ENCODE peak calls at places on chromosome 19, in four cellular contexts. T is K562, Y is GM12878, W is HepG2. B is an unnamed sample.

GRCh38 chr19:50898018-50898417 is 13.2 kb downstream of the KLK4 start:
- DNase-seq in T (no peak), Y (no peak), W (no peak), B (no peak)

GRCh38 chr19:8567522-8568172 is 9.6 kb downstream of the MYO1F start:
- DNase-seq in W (no peak), Y (no peak), T (no peak), B (no peak)

GRCh38 chr19:45182758-45183157 is 4.2 kb downstream of the BLOC1S3 start:
- DNase-seq in W (no peak), T (peak), Y (no peak), B (no peak)

GRCh38 chr19:45922281-45922680 is 7.7 kb upstream of the NANOS2 start:
- DNase-seq in Y (no peak), T (no peak), W (peak), B (peak)

GRCh38 chr19:45444318-45445041 is 20.8 kb upstream of the ERCC1 start:
- DNase-seq in Y (no peak), T (peak), W (peak), B (peak)

GRCh38 chr19:28435551-28436261 is 777.2 kb downstream of the UQCRFS1 start:
- DNase-seq in T (no peak), W (no peak), Y (no peak), B (no peak)

GRCh38 chr19:48113190-48113917 is 2.7 kb upstream of the PLA2G4C start:
- DNase-seq in W (no peak), Y (no peak), T (no peak), B (no peak)

GRCh38 chr19:47240996-47241918 is 10.3 kb upstream of the BBC3 start:
- DNase-seq in W (peak), Y (no peak), T (peak), B (peak)

GRCh38 chr19:18809149-18809978 is 18.3 kb upstream of the COMP start:
- DNase-seq in W (no peak), T (no peak), Y (no peak), B (no peak)

GRCh38 chr19:18399008-18399407 is 1.6 kb upstream of the LRRC25 start:
- DNase-seq in W (no peak), T (no peak), Y (no peak), B (no peak)

GRCh38 chr19:46786236-46787039 is 2.0 kb downstream of the SLC1A5 start:
- DNase-seq in Y (no peak), T (peak), W (peak), B (peak)

GRCh38 chr19:7400815-7401214 is 52.1 kb downstream of the ARHGEF18 start:
- DNase-seq in W (no peak), T (no peak), Y (no peak), B (no peak)

GRCh38 chr19:19615086-19615485 is 3.4 kb downstream of the PBX4 start:
- DNase-seq in Y (no peak), T (no peak), W (no peak), B (peak)

GRCh38 chr19:6261883-6262282 is 17.9 kb downstream of the MLLT1 start:
- DNase-seq in W (no peak), T (no peak), Y (no peak), B (no peak)

GRCh38 chr19:49363265-49364082 is at the start of gene DKKL1:
- DNase-seq in Y (peak), W (peak), T (peak), B (peak)

GRCh38 chr19:29003641-29004409 is 209.1 kb downstream of the UQCRFS1 start:
- DNase-seq in Y (no peak), W (no peak), T (no peak), B (no peak)

GRCh38 chr19:13918726-13919411 is 12.9 kb downstream of the CC2D1A start:
- DNase-seq in T (no peak), W (no peak), Y (no peak), B (no peak)

GRCh38 chr19:57558525-57558924 is 1.1 kb downstream of the ZNF550 start:
- DNase-seq in W (peak), Y (no peak), T (no peak), B (no peak)

GRCh38 chr19:3966051-3967017 is 4.6 kb downstream of the DAPK3 start:
- DNase-seq in W (no peak), Y (no peak), T (no peak), B (no peak)

GRCh38 chr19:12629215-12629614 is 18.5 kb downstream of the ZNF791 start:
- DNase-seq in Y (no peak), T (no peak), W (no peak), B (no peak)

GRCh38 chr19:7789447-7789846 is 26.4 kb downstream of the CLEC4M start:
- DNase-seq in T (peak), W (no peak), Y (no peak), B (no peak)

GRCh38 chr19:48798937-48799336 is 11.9 kb downstream of the BCAT2 start:
- DNase-seq in W (no peak), Y (peak), T (no peak), B (no peak)

GRCh38 chr19:48752511-48753365 is at the start of gene FUT1:
- DNase-seq in W (no peak), T (peak), Y (no peak), B (no peak)

GRCh38 chr19:48341515-48342413 is 16.4 kb downstream of the EMP3 start:
- DNase-seq in Y (no peak), T (peak), W (no peak), B (no peak)

GRCh38 chr19:55546822-55547614 is 1.7 kb upstream of the SBK3 start:
- DNase-seq in T (peak), Y (no peak), W (peak), B (no peak)

GRCh38 chr19:49581007-49581508 is at the start of gene PRRG2:
- DNase-seq in W (no peak), Y (no peak), T (peak), B (no peak)

GRCh38 chr19:48552406-48553322 is 692 bp downstream of the SULT2B1 start:
- DNase-seq in W (no peak), T (no peak), Y (no peak), B (no peak)

GRCh38 chr19:56838930-56839664 is 1.4 kb downstream of the PEG3 start:
- DNase-seq in W (peak), T (no peak), Y (no peak), B (peak)

GRCh38 chr19:18440421-18440877 is 2.5 kb upstream of the ISYNA1 start:
- DNase-seq in Y (no peak), T (no peak), W (peak), B (no peak)

GRCh38 chr19:45265375-45265774 is 14.3 kb downstream of the MARK4 start:
- DNase-seq in W (no peak), T (no peak), Y (no peak), B (no peak)

DNA sequence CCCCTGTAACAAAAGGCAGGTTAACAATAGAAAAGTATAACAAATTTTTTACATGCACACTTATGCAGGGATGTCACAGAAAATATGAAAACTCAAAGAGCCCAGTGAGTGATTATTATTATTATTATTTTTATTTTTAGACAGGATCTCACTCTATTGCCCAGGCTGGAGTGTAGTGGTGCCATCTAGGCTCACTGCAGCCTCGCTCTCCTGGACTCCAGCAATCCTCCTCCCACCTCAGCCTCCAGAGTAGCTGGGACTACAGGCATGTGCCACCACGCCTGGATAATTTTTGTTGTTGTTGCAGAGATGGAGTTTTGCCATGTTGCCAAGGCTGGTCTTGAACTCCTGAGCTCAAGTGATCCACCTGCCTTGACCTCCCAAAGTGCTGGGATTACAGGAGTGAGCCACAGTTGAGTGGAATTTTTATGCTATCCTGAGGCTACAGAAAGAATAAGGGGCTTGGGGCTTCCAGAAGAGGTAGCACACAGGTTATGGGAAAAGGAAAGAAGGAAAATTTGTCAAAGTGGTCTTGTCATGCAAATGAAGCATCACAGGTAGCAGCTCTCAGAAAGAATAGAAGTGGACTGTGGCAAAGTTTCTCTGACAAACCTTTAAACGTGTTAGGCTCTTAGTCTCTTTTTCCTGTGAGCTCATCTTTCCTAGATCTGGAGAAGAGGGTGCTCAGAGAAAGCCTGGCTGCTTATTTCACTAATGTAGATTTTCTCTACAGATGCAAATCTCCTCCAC is 87.7 kb upstream of the LSM14A start:
- DNase-seq in Y (no peak), W (no peak), T (no peak), B (no peak)
- TF ChIP-seq POLR2AphosphoS2 in Y (no peak), W (no peak), T (no peak), B (no peak)

DNA sequence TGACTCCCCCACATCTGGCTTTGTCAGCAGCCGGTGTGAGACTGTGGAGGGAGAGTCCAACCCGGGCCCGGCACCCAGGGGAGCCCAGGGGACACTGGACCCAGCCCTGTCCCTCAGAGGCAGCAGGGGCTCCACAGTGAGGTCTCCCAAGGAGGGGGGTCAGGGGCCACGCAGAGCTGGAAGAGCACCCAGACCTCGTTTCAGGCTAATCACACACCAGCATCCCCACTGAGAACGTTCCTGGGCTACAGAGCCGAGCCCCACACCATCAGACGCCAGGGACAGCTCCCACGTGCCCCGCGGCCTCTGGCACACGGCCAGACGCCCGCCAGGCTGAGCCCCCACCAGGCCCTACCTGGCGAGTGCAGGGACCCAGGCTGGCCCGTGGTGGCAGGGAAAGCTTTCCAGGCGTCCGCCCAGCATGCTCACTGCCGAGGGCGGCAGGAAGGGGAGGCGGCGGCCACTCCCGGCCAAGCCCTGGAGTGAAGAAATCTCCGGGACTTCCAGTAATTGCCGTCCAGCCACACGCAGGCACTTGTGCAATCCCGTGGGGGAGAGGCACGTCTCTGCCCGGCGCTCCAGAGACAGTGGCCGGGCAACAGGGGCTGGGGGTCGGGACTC is 19.2 kb downstream of the SBNO2 start:
- DNase-seq in T (no peak), W (peak), Y (no peak), B (peak)
- TF ChIP-seq EP300 in T (no peak), W (no peak), Y (no peak), B (peak)

GRCh38 chr19:53647350-53647749 is 15.6 kb downstream of the DPRX start:
- DNase-seq in T (no peak), Y (no peak), W (no peak), B (no peak)

GRCh38 chr19:53644061-53644816 is 12.4 kb downstream of the DPRX start:
- DNase-seq in Y (no peak), T (no peak), W (no peak), B (no peak)

GRCh38 chr19:53639471-53639870 is 7.7 kb downstream of the DPRX start:
- DNase-seq in W (no peak), Y (no peak), T (no peak), B (no peak)

GRCh38 chr19:53646144-53646543 is 14.3 kb downstream of the DPRX start:
- DNase-seq in T (no peak), Y (no peak), W (no peak), B (no peak)

DNA sequence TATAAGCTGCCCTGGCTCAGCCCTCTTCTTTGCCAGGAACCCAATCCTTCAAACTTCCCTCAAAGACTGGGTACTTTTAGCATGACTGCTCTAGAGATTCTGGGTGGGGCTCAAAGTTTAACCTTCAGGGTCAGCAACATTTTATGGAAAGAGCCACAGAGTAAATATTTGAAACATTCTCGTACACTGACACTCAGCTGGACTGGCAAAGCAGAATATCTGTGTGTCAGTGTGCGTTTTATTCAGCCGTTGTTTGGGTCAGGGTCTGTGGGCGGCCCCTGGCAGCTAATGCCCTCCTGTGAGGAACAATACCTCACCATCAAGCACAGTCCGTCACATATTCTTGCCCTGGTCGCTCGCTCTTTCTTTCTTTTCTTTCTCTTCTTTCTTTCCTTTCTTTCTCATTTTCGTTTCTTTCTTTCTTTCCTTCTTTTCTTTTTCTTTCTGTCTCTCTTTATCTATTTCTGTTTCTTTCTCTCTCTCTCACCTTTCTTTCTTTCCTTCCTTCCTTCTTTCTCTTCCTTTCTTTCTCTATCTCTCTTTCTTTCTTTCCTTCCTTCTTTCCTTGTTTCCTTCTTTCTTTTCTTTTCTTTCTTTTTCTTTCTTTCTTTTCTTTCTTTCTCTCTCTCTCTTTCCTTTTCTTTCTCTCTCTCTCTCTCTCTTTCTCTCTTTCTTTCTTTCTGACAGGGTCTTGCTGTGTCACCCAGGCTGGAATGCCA is 10.7 kb downstream of the DPRX start:
- DNase-seq in Y (no peak), W (peak), T (no peak), B (no peak)
- TF ChIP-seq POLR2AphosphoS2 in Y (no peak), W (no peak), T (no peak), B (no peak)

DNA sequence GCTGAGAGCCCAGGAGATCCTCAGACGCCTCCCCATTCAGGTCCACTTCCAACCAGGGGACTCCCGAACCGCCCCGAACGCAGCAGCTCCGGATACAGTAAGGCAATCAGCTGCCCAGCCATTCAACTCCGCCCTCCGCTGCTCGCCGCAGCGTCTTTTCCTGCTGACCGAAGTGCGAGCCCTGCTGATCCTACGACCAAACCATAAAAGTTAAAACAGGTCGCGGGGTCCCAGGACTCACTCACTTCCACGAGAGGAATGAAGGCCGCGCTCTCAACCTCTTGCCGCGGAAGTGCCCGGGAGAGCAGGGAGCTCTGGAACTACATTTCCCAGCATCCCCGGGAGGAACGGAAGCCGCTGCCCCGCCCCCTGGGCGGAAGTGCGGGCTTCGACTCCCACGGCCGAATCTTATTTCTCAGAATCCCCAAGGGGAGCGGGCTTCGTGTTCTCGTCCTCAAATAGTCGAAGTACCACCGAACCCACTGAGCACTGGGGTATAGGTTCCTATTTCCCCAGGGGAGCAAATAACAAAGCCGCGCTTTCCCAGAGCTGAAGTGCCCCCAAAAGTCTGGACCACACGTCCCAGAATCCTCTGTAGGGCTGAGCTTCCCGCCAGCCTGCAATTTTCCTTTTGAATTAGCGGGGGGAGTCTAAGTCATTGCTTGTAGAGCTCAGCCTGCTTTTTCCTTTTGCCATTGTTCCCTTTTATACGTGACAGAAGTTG is at the start of gene ZNF45:
- DNase-seq in W (peak), Y (peak), T (peak), B (peak)
- TF ChIP-seq EP300 in W (no peak), Y (no peak), T (no peak), B (no peak)

GRCh38 chr19:33702606-33703437 is 81.1 kb downstream of the CHST8 start:
- DNase-seq in T (no peak), Y (no peak), W (no peak), B (no peak)
- TF ChIP-seq POLR2AphosphoS2 in T (no peak), Y (no peak), W (no peak), B (no peak)

DNA sequence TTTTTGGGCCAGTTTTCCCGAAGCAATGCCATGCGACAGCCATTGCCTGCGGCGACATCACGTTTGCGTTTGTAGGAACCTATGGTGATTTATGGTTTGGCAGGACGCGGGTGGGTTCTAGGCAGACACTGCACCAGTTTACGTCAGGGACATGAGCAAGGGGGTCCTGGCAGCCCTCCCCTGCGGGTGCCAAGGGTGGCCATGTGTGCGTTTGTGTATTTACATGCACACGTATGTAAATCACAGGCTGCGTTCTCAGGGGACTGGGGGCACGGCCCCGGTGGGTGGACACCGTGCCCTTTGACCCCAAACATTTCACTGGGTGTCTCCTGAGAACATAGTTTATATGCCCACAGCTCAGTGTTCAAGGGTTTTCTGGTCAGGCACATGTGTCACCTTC is 9.4 kb upstream of the TMPRSS9 start:
- DNase-seq in T (no peak), W (no peak), Y (no peak), B (no peak)
- TF ChIP-seq EP300 in T (no peak), W (no peak), Y (no peak), B (no peak)

DNA sequence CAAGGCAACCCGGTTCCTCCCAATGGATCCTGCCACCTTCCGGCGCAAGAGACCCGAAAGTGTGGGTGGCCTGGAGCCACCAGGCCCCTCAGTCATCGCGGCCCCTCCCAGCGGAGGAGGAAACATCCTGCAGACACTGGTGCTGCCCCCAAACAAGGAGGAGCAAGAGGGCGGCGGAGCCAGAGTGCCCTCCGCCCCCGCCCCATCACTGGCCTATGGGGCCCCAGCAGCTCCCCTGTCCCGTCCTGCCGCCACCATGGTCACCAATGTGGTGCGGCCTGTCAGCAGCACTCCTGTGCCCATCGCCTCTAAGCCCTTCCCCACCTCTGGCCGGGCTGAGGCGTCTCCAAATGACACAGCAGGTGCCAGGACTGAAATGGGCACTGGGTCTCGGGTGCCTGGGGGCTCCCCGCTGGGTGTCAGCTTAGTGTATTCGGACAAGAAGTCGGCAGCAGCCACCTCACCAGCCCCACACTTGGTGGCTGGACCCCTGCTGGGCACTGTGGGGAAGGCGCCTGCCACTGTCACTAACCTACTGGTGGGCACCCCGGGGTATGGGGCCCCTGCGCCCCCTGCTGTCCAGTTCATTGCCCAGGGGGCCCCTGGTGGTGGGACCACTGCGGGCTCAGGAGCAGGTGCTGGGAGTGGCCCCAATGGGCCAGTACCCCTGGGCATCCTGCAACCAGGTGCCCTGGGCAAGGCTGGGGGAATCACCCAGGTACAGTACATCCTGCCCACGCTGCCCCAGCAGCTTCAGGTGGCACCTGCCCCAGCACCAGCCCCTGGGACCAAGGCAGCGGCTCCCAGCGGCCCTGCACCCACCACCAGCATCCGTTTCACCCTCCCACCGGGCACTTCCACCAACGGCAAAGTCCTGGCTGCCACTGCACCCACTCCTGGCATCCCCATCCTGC is 11.2 kb upstream of the PRR19 start:
- DNase-seq in W (peak), T (peak), Y (no peak), B (peak)
- TF ChIP-seq POLR2AphosphoS2 in W (no peak), T (no peak), Y (no peak), B (no peak)

GRCh38 chr19:16495982-16496612 is at the start of the genes C19orf44 and CALR3:
- DNase-seq in W (peak), T (peak), Y (peak), B (peak)
- TF ChIP-seq EP300 in W (no peak), T (peak), Y (no peak), B (no peak)

GRCh38 chr19:38664503-38665211 is 17.2 kb downstream of the ACTN4 start:
- DNase-seq in Y (no peak), W (no peak), T (peak), B (no peak)
- TF ChIP-seq POLR2AphosphoS2 in Y (no peak), W (no peak), T (no peak), B (peak)

B was measured in A549.